ENCODE peak calls at places on chromosomes 16 and 17, in eight cellular contexts. U is fibroblast of lung; Z is cardiac muscle cell; M is CD8-positive, alpha-beta T cell; S is neural progenitor cell; E is AG04450; I is pancreas; W is prostate gland. L is an unnamed sample. For H3K27me3, the result is how much of the 10 kb centered on the place peaks cover.

GRCh38 chr16:46573008-46573833 is 48.0 kb downstream of the SHCBP1 start:
- DNase-seq in U (peak), Z (no peak), M (no peak), S (no peak), E (no peak), I (no peak), W (no peak), L (no peak)

GRCh38 chr17:75455896-75456416 is 479 bp upstream of the TMEM94 start:
- DNase-seq in U (no peak), Z (no peak), M (no peak), S (no peak), E (no peak), I (peak), W (no peak), L (no peak)

GRCh38 chr17:60463157-60463820 is 41.0 kb downstream of the CHCT1 start:
- DNase-seq in U (no peak), Z (no peak), M (no peak), S (no peak), E (no peak), I (no peak), W (no peak), L (no peak)

GRCh38 chr16:53864819-53865491 is 161.0 kb downstream of the FTO start:
- DNase-seq in U (peak), Z (no peak), M (no peak), S (no peak), E (no peak), I (no peak), W (no peak), L (no peak)

GRCh38 chr17:78882546-78883089 is 20.4 kb downstream of the CEP295NL start:
- DNase-seq in U (no peak), Z (no peak), M (no peak), S (no peak), E (no peak), I (no peak), W (no peak), L (no peak)

GRCh38 chr17:28960256-28961106 is 9.2 kb upstream of the PHF12 start:
- DNase-seq in U (no peak), Z (no peak), M (no peak), S (no peak), E (no peak), I (no peak), W (no peak), L (no peak)

GRCh38 chr16:48384982-48385271 is 286 bp downstream of the SIAH1 start:
- DNase-seq in U (peak), Z (no peak), M (no peak), S (no peak), E (no peak), I (no peak), W (no peak), L (no peak)

GRCh38 chr16:60329110-60329509 is 1595.0 kb upstream of the GOT2 start:
- DNase-seq in U (no peak), Z (no peak), M (no peak), S (no peak), E (no peak), I (no peak), W (no peak), L (no peak)

GRCh38 chr16:85293899-85294642 is 181.8 kb upstream of the CIBAR2 start:
- DNase-seq in U (no peak), Z (no peak), M (no peak), S (no peak), E (no peak), I (no peak), W (no peak), L (no peak)

GRCh38 chr17:75277664-75278071 is 6.6 kb upstream of the MIF4GD start:
- DNase-seq in U (peak), Z (no peak), M (no peak), S (no peak), E (no peak), I (no peak), W (no peak), L (no peak)

GRCh38 chr17:75346906-75347305 is 57.7 kb upstream of the SLC25A19 start:
- DNase-seq in U (peak), Z (no peak), M (no peak), S (peak), E (no peak), I (no peak), W (no peak), L (no peak)

GRCh38 chr17:7523033-7523432 is 25.8 kb upstream of the TNFSF12 start:
- DNase-seq in U (no peak), Z (no peak), M (peak), S (peak), E (no peak), I (no peak), W (no peak), L (no peak)

GRCh38 chr17:27429666-27430382 is 26.4 kb upstream of the KSR1 start:
- DNase-seq in U (no peak), Z (no peak), M (no peak), S (no peak), E (no peak), I (no peak), W (no peak), L (no peak)

GRCh38 chr17:40550608-40551007 is 14.7 kb downstream of the CCR7 start:
- DNase-seq in U (peak), Z (no peak), M (no peak), S (no peak), E (no peak), I (no peak), W (no peak), L (peak)

GRCh38 chr17:8776861-8777260 is 18.5 kb upstream of the SPDYE4 start:
- DNase-seq in U (no peak), Z (no peak), M (no peak), S (no peak), E (no peak), I (no peak), W (no peak), L (no peak)

GRCh38 chr16:89687092-89687940 is 827 bp downstream of the CDK10 start:
- DNase-seq in U (peak), Z (no peak), M (no peak), S (peak), E (no peak), I (peak), W (no peak), L (no peak)

GRCh38 chr17:51398647-51399046 is 138.3 kb downstream of the UTP18 start:
- DNase-seq in U (no peak), Z (no peak), M (no peak), S (no peak), E (no peak), I (no peak), W (no peak), L (no peak)

GRCh38 chr16:85923153-85924021 is 24.4 kb downstream of the IRF8 start:
- DNase-seq in U (peak), Z (no peak), M (no peak), S (no peak), E (peak), I (no peak), W (no peak), L (no peak)

GRCh38 chr17:13395346-13395745 is 206.4 kb downstream of the HS3ST3A1 start:
- DNase-seq in U (no peak), Z (no peak), M (no peak), S (no peak), E (no peak), I (no peak), W (no peak), L (no peak)

GRCh38 chr16:58418601-58419000 is 26.3 kb downstream of the GINS3 start:
- DNase-seq in U (peak), Z (no peak), M (no peak), S (no peak), E (no peak), I (no peak), W (no peak), L (no peak)

GRCh38 chr16:67283826-67284555 is 4.7 kb downstream of the PLEKHG4 start:
- DNase-seq in U (no peak), Z (no peak), M (no peak), S (no peak), E (no peak), I (no peak), W (no peak), L (no peak)

GRCh38 chr17:47220531-47220999 is 11.4 kb downstream of the MYL4 start:
- DNase-seq in U (peak), Z (no peak), M (peak), S (no peak), E (no peak), I (no peak), W (no peak), L (no peak)

GRCh38 chr17:64378890-64379354 is 11.7 kb downstream of the PECAM1 start:
- DNase-seq in U (no peak), Z (no peak), M (no peak), S (no peak), E (no peak), I (no peak), W (no peak), L (no peak)

GRCh38 chr16:10165643-10166042 is 16.6 kb downstream of the GRIN2A start:
- DNase-seq in U (no peak), Z (no peak), M (no peak), S (no peak), E (no peak), I (no peak), W (no peak), L (no peak)

GRCh38 chr17:78000351-78000750 is 41.8 kb downstream of the TNRC6C start:
- DNase-seq in U (peak), Z (no peak), M (no peak), S (no peak), E (no peak), I (no peak), W (no peak), L (no peak)

GRCh38 chr16:57645691-57646387 is 17.4 kb downstream of the ADGRG1 start:
- DNase-seq in U (peak), Z (no peak), M (no peak), S (no peak), E (no peak), I (no peak), W (no peak), L (no peak)

GRCh38 chr17:76905036-76905435 is 36.8 kb downstream of the MGAT5B start:
- DNase-seq in U (no peak), Z (no peak), M (no peak), S (no peak), E (no peak), I (no peak), W (no peak), L (no peak)
- H3K27ac ChIP-seq in U (no peak), Z (no peak), M (no peak), S (no peak), E (no peak), I (no peak), W (no peak), L (no peak)

GRCh38 chr16:1941924-1942809 is 832 bp downstream of the MSRB1 start:
- DNase-seq in U (peak), Z (no peak), M (no peak), S (no peak), E (no peak), I (peak), W (no peak), L (no peak)

GRCh38 chr16:1940273-1941161 is 2.5 kb downstream of the MSRB1 start:
- DNase-seq in U (no peak), Z (no peak), M (no peak), S (no peak), E (no peak), I (peak), W (no peak), L (no peak)

GRCh38 chr16:1942810-1943726 is at the start of gene MSRB1:
- DNase-seq in U (peak), Z (peak), M (peak), S (peak), E (peak), I (peak), W (peak), L (peak)

GRCh38 chr16:1938910-1939309 is 4.1 kb downstream of the MSRB1 start:
- DNase-seq in U (no peak), Z (no peak), M (no peak), S (no peak), E (no peak), I (no peak), W (no peak), L (no peak)

GRCh38 chr16:1941162-1941923 is 1.7 kb downstream of the MSRB1 start:
- DNase-seq in U (peak), Z (no peak), M (no peak), S (peak), E (no peak), I (peak), W (no peak), L (no peak)
- H3K27me3 ChIP-seq in U (under half), Z (under half), M (under half), S (under half), E (under half), I (under half), W (under half), L (under half)

GRCh38 chr16:4704913-4705312 is 11.6 kb downstream of the NUDT16L1 start:
- DNase-seq in U (no peak), Z (no peak), M (no peak), S (no peak), E (no peak), I (no peak), W (no peak), L (no peak)

GRCh38 chr16:4701791-4702465 is 8.6 kb downstream of the NUDT16L1 start:
- DNase-seq in U (no peak), Z (no peak), M (no peak), S (no peak), E (no peak), I (no peak), W (no peak), L (no peak)

GRCh38 chr16:4704491-4704890 is 11.1 kb downstream of the NUDT16L1 start:
- DNase-seq in U (no peak), Z (no peak), M (no peak), S (no peak), E (no peak), I (no peak), W (no peak), L (no peak)

GRCh38 chr16:4702466-4702808 is 9.1 kb downstream of the NUDT16L1 start:
- DNase-seq in U (no peak), Z (no peak), M (no peak), S (no peak), E (no peak), I (no peak), W (no peak), L (no peak)

DNA sequence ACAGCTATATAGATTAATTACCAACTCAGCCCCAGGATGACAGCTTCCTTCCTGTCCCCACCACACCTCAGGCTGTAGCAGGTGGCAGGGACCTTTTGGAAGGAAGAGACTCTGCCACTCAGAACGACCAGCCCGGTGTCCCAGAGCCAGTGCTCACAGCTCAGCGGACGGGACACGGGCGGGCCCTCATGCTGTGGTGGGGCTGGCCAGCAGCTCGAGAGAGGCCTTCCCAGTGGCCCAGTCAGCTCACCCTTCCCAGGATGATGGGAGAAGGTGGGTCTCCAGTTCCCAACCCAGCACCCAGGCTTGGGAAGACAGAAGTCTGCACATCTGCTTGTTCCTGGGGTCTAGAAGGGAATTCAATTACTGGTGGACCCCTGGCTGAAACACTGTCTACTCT is 10.5 kb downstream of the NUDT16L1 start:
- DNase-seq in U (no peak), Z (no peak), M (no peak), S (no peak), E (no peak), I (no peak), W (no peak), L (no peak)
- TF ChIP-seq CTCF in U (no peak), Z (no peak), M (no peak), S (no peak), E (no peak), I (no peak), W (no peak), L (no peak)

DNA sequence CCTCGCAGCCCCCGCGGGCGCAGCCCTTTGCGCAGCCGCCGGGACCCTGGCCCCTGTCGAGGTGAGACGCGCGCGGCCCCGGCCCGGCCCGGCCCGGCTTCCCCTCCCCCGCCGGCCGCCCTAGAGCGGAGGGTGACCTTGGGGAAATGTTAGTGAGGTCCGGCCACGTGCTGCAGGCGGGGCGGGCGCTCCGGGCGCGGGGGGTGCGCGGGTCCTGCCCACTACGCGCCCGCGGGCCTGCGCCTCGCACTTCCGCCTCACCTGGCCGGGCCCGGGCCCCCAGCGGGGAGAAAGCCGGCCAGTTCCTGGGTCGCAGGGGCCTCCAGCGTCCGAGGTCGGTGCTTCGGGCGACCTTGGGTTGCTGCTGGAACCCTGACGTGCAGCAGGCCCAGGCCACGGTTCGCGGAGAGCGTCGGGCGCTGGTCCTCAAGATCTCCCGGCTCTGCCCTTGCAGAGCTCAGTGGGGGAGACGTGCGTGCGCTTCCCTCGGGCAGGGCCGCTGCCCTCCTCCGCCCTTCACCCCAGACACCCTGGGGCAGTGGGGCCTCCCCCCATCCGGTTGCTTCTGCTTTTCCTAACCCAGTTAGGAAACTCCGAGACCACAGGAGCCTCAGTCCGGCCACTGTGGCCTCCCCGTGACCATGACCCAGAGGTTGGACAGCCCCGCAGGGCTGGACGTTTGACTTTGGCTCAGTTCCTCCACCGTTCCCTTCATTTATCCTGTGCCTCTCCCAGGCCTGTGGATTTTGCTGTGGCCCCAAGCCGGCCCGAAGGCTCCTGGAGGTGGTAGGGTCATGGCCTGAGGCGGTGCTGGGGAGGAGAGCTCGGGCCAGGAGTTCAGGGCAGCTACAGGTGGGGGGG is 791 bp downstream of the MCRIP2 start:
- DNase-seq in U (peak), Z (peak), M (no peak), S (peak), E (no peak), I (peak), W (peak), L (no peak)
- H3K27ac ChIP-seq in U (no peak), Z (peak), M (peak), S (no peak), E (no peak), I (peak), W (peak), L (peak)

DNA sequence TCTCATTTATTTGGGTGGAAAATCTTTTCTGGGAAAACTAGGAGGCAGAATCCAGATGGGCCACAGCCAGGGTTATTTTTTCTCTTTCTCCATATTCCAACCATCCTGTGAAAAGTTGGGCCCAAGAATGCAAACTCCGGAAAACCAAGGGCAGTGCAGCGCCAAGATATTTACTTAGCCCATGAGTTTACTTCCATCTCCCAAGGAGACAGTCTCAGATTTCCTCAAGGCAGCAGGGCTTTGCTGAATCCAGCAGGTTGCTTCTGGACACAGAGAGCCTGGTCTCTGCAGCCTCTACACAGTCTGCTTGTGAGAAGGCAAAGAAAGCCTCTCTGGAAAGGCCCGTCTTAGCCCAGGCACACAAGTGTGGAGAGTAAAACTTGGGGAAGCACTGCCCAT is 15.7 kb downstream of the COPRS start:
- DNase-seq in U (peak), Z (no peak), M (no peak), S (no peak), E (no peak), I (no peak), W (no peak), L (no peak)
- H3K27me3 ChIP-seq in U (under half), Z (under half), M (under half), S (under half), E (under half), I (under half), W (under half), L (under half)

GRCh38 chr17:58329035-58329807 is 626 bp upstream of the TSPOAP1 start:
- DNase-seq in U (no peak), Z (peak), M (peak), S (peak), E (no peak), I (no peak), W (no peak), L (no peak)
- TF ChIP-seq CTCF in U (peak), Z (peak), M (peak), S (peak), E (peak), I (no peak), W (peak), L (peak)

DNA sequence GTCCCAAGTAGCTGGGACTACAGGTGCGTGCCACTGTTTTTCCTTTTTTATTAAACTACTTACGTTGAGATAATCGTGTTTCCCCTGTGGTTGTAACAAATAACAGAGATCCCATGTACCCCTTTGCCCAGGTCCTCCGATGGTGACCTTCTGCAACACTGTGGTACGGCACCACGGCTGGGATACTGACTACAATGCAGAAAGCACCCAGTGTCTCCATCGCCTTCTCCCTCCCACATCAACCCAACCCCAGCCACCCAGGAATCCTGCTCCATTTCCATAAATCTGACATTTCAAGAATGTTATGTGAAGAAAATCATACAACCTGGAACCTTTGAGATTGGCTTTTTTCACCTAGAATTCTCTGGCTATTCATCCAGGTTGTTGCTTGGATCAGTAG is 22.1 kb downstream of the MPRIP start:
- DNase-seq in U (no peak), Z (no peak), M (no peak), S (no peak), E (no peak), I (no peak), W (no peak), L (no peak)
- H3K27ac ChIP-seq in U (no peak), Z (no peak), M (no peak), S (no peak), E (no peak), I (no peak), W (no peak), L (peak)